ENCODE peak calls at places on chromosomes 2 and 18, in five cellular contexts. One of them, this sample, is unnamed.

GRCh38 chr18:74775239-74775638 is 177.6 kb downstream of the ZNF407 start:
- DNase-seq in epithelial cell of prostate: no peak
- DNase-seq in midbrain: no peak
- DNase-seq in GM03348: no peak
- DNase-seq in PC-3: peak; percentile 16
- DNase-seq in this sample: peak; percentile 28

GRCh38 chr2:44946681-44947360 is 5.3 kb downstream of the SIX3 start:
- DNase-seq in epithelial cell of prostate: no peak
- DNase-seq in midbrain: no peak
- DNase-seq in GM03348: no peak
- DNase-seq in PC-3: no peak
- DNase-seq in this sample: no peak

GRCh38 chr2:64467463-64467843 is 13.5 kb downstream of the LGALSL start:
- DNase-seq in epithelial cell of prostate: no peak
- DNase-seq in midbrain: peak; percentile 26
- DNase-seq in GM03348: no peak
- DNase-seq in PC-3: no peak
- DNase-seq in this sample: no peak

GRCh38 chr2:84919885-84920580 is 14.6 kb downstream of the TMSB10 start:
- DNase-seq in epithelial cell of prostate: peak; percentile 91
- DNase-seq in midbrain: peak; percentile 8
- DNase-seq in GM03348: peak; percentile 83
- DNase-seq in PC-3: peak; percentile 97
- DNase-seq in this sample: peak; percentile 96

GRCh38 chr2:113105047-113105446 is 22.4 kb upstream of the IL1RN start:
- DNase-seq in epithelial cell of prostate: no peak
- DNase-seq in midbrain: no peak
- DNase-seq in GM03348: no peak
- DNase-seq in PC-3: no peak
- DNase-seq in this sample: peak; percentile 48

GRCh38 chr2:122868626-122869275 is 1113.3 kb downstream of the TSN start:
- DNase-seq in epithelial cell of prostate: no peak
- DNase-seq in midbrain: no peak
- DNase-seq in GM03348: no peak
- DNase-seq in PC-3: no peak
- DNase-seq in this sample: no peak

GRCh38 chr18:23718243-23718720 is 29.0 kb downstream of the LAMA3 start:
- DNase-seq in epithelial cell of prostate: no peak
- DNase-seq in midbrain: no peak
- DNase-seq in GM03348: peak; percentile 36
- DNase-seq in PC-3: no peak
- DNase-seq in this sample: no peak

GRCh38 chr2:188503975-188504374 is 212.3 kb downstream of the GULP1 start:
- DNase-seq in epithelial cell of prostate: no peak
- DNase-seq in midbrain: no peak
- DNase-seq in GM03348: no peak
- DNase-seq in PC-3: no peak
- DNase-seq in this sample: no peak

GRCh38 chr18:48921305-48922202 is 29.2 kb downstream of the SMAD7 start:
- DNase-seq in epithelial cell of prostate: no peak
- DNase-seq in midbrain: no peak
- DNase-seq in GM03348: no peak
- DNase-seq in PC-3: no peak
- DNase-seq in this sample: no peak

GRCh38 chr2:26740890-26741302 is 23.2 kb upstream of the SLC35F6 start:
- DNase-seq in epithelial cell of prostate: no peak
- DNase-seq in midbrain: no peak
- DNase-seq in GM03348: no peak
- DNase-seq in PC-3: no peak
- DNase-seq in this sample: no peak

GRCh38 chr2:11012131-11012693 is 100.5 kb downstream of the KCNF1 start:
- DNase-seq in epithelial cell of prostate: no peak
- DNase-seq in midbrain: no peak
- DNase-seq in GM03348: no peak
- DNase-seq in PC-3: no peak
- DNase-seq in this sample: no peak

GRCh38 chr2:71544919-71545571 is 91.7 kb downstream of the DYSF start:
- DNase-seq in epithelial cell of prostate: no peak
- DNase-seq in midbrain: no peak
- DNase-seq in GM03348: no peak
- DNase-seq in PC-3: peak; percentile 37
- DNase-seq in this sample: no peak